ENCODE peak calls at places on chromosomes 7 and 10, in four cellular contexts. One of them, this sample, is unnamed.

GRCh38 chr10:106134326-106135000 is 1030.0 kb downstream of the SORCS1 start:
- DNase-seq in fibroblast of pulmonary artery: no peak
- DNase-seq in AG10803: no peak
- DNase-seq in astrocyte of the spinal cord: no peak
- DNase-seq in this sample: peak; percentile 52

GRCh38 chr7:120741371-120742042 is 116.4 kb downstream of the TSPAN12 start:
- DNase-seq in AG10803: no peak
- DNase-seq in astrocyte of the spinal cord: no peak
- DNase-seq in fibroblast of pulmonary artery: no peak
- DNase-seq in this sample: peak; percentile 69

GRCh38 chr7:28408105-28408973 is 4.0 kb upstream of the CREB5 start:
- DNase-seq in astrocyte of the spinal cord: no peak
- DNase-seq in fibroblast of pulmonary artery: no peak
- DNase-seq in AG10803: no peak
- DNase-seq in this sample: peak; percentile 71

GRCh38 chr7:108079291-108080057 is 50.7 kb downstream of the LAMB4 start:
- DNase-seq in astrocyte of the spinal cord: peak; percentile 92
- DNase-seq in AG10803: peak; percentile 93
- DNase-seq in fibroblast of pulmonary artery: peak; percentile 91
- DNase-seq in this sample: peak; percentile 81

GRCh38 chr7:610141-610530 is 90.5 kb upstream of the PDGFA start:
- DNase-seq in fibroblast of pulmonary artery: no peak
- DNase-seq in AG10803: no peak
- DNase-seq in astrocyte of the spinal cord: no peak
- DNase-seq in this sample: no peak

GRCh38 chr10:5625992-5626777 is 40.2 kb downstream of the ASB13 start:
- DNase-seq in astrocyte of the spinal cord: no peak
- DNase-seq in fibroblast of pulmonary artery: no peak
- DNase-seq in AG10803: no peak
- DNase-seq in this sample: no peak

GRCh38 chr7:74203157-74203556 is 6.6 kb upstream of the LAT2 start:
- DNase-seq in astrocyte of the spinal cord: peak; percentile 58
- DNase-seq in AG10803: peak; percentile 72
- DNase-seq in fibroblast of pulmonary artery: peak; percentile 63
- DNase-seq in this sample: peak; percentile 66

GRCh38 chr7:149125189-149125863 is 798 bp downstream of the ZNF425 start:
- DNase-seq in fibroblast of pulmonary artery: peak; percentile 8
- DNase-seq in AG10803: no peak
- DNase-seq in astrocyte of the spinal cord: peak; percentile 17
- DNase-seq in this sample: no peak

GRCh38 chr7:151100921-151101320 is 14.6 kb downstream of the AGAP3 start:
- DNase-seq in astrocyte of the spinal cord: no peak
- DNase-seq in fibroblast of pulmonary artery: no peak
- DNase-seq in AG10803: no peak
- DNase-seq in this sample: no peak

GRCh38 chr7:110994028-110994967 is 96.6 kb upstream of the LRRN3 start:
- DNase-seq in fibroblast of pulmonary artery: peak; percentile 20
- DNase-seq in AG10803: no peak
- DNase-seq in astrocyte of the spinal cord: no peak
- DNase-seq in this sample: no peak

GRCh38 chr7:29809533-29810155 is 3.3 kb downstream of the WIPF3 start:
- DNase-seq in AG10803: no peak
- DNase-seq in fibroblast of pulmonary artery: no peak
- DNase-seq in astrocyte of the spinal cord: no peak
- DNase-seq in this sample: no peak

GRCh38 chr7:87219545-87220025 is at the start of gene TMEM243:
- DNase-seq in AG10803: peak; percentile 68
- DNase-seq in astrocyte of the spinal cord: peak; percentile 67
- DNase-seq in fibroblast of pulmonary artery: peak; percentile 73
- DNase-seq in this sample: peak; percentile 68

GRCh38 chr7:78852951-78853350 is 600.5 kb downstream of the MAGI2 start:
- DNase-seq in fibroblast of pulmonary artery: no peak
- DNase-seq in astrocyte of the spinal cord: peak; percentile 2
- DNase-seq in AG10803: peak; percentile 9
- DNase-seq in this sample: no peak

GRCh38 chr10:42935466-42935865 is 141.4 kb upstream of the RET start:
- DNase-seq in AG10803: no peak
- DNase-seq in astrocyte of the spinal cord: no peak
- DNase-seq in fibroblast of pulmonary artery: no peak
- DNase-seq in this sample: no peak

GRCh38 chr7:133794490-133794889 is 332.6 kb upstream of the LRGUK start:
- DNase-seq in astrocyte of the spinal cord: no peak
- DNase-seq in fibroblast of pulmonary artery: peak; percentile 31
- DNase-seq in AG10803: peak; percentile 73
- DNase-seq in this sample: no peak

GRCh38 chr7:1811850-1812692 is 142.0 kb downstream of the ELFN1 start:
- DNase-seq in fibroblast of pulmonary artery: no peak
- DNase-seq in AG10803: no peak
- DNase-seq in astrocyte of the spinal cord: no peak
- DNase-seq in this sample: peak; percentile 46

GRCh38 chr10:88120599-88121333 is 257.3 kb downstream of the PTEN start:
- DNase-seq in fibroblast of pulmonary artery: no peak
- DNase-seq in astrocyte of the spinal cord: no peak
- DNase-seq in AG10803: no peak
- DNase-seq in this sample: no peak

GRCh38 chr7:128867842-128868623 is 5.4 kb downstream of the ATP6V1F start:
- DNase-seq in AG10803: no peak
- DNase-seq in astrocyte of the spinal cord: no peak
- DNase-seq in fibroblast of pulmonary artery: no peak
- DNase-seq in this sample: peak; percentile 89

GRCh38 chr7:5217396-5217795 is 27.4 kb downstream of the WIPI2 start:
- DNase-seq in astrocyte of the spinal cord: no peak
- DNase-seq in fibroblast of pulmonary artery: no peak
- DNase-seq in AG10803: no peak
- DNase-seq in this sample: no peak

GRCh38 chr7:6505685-6506559 is 45.3 kb downstream of the GRID2IP start:
- DNase-seq in astrocyte of the spinal cord: no peak
- DNase-seq in AG10803: no peak
- DNase-seq in fibroblast of pulmonary artery: no peak
- DNase-seq in this sample: no peak

GRCh38 chr10:55631071-55631654 is 729.9 kb downstream of the ZWINT start:
- DNase-seq in AG10803: peak; percentile 21
- DNase-seq in astrocyte of the spinal cord: peak; percentile 57
- DNase-seq in fibroblast of pulmonary artery: peak; percentile 21
- DNase-seq in this sample: peak; percentile 62

GRCh38 chr10:69419761-69420126 is 3.0 kb upstream of the TACR2 start:
- DNase-seq in fibroblast of pulmonary artery: no peak
- DNase-seq in AG10803: no peak
- DNase-seq in astrocyte of the spinal cord: no peak
- DNase-seq in this sample: no peak

GRCh38 chr10:9222917-9223316 is 1168.4 kb downstream of the GATA3 start:
- DNase-seq in astrocyte of the spinal cord: peak; percentile 36
- DNase-seq in fibroblast of pulmonary artery: peak; percentile 22
- DNase-seq in AG10803: peak; percentile 54
- DNase-seq in this sample: peak; percentile 21

GRCh38 chr7:372546-372938 is 82.6 kb downstream of the FOXL3 start:
- DNase-seq in astrocyte of the spinal cord: no peak
- DNase-seq in fibroblast of pulmonary artery: no peak
- DNase-seq in AG10803: no peak
- DNase-seq in this sample: no peak

GRCh38 chr10:4693967-4694366 is 132.0 kb upstream of the AKR1E2 start:
- DNase-seq in astrocyte of the spinal cord: no peak
- DNase-seq in AG10803: no peak
- DNase-seq in fibroblast of pulmonary artery: no peak
- DNase-seq in this sample: no peak

GRCh38 chr7:151514461-151515396 is 5.0 kb downstream of the RHEB start:
- DNase-seq in fibroblast of pulmonary artery: no peak
- DNase-seq in AG10803: no peak
- DNase-seq in astrocyte of the spinal cord: no peak
- DNase-seq in this sample: peak; percentile 36

GRCh38 chr10:29839826-29840515 is 205.2 kb upstream of the SVIL start:
- DNase-seq in fibroblast of pulmonary artery: no peak
- DNase-seq in AG10803: no peak
- DNase-seq in astrocyte of the spinal cord: no peak
- DNase-seq in this sample: peak; percentile 99

GRCh38 chr7:157408258-157409101 is 71.7 kb downstream of the DNAJB6 start:
- DNase-seq in AG10803: no peak
- DNase-seq in astrocyte of the spinal cord: no peak
- DNase-seq in fibroblast of pulmonary artery: no peak
- DNase-seq in this sample: no peak

GRCh38 chr7:141076377-141076776 is 2.5 kb downstream of the TMEM178B start:
- DNase-seq in AG10803: no peak
- DNase-seq in fibroblast of pulmonary artery: no peak
- DNase-seq in astrocyte of the spinal cord: no peak
- DNase-seq in this sample: no peak

GRCh38 chr10:33675235-33675634 is 340.8 kb upstream of the NRP1 start:
- DNase-seq in fibroblast of pulmonary artery: peak; percentile 63
- DNase-seq in AG10803: no peak
- DNase-seq in astrocyte of the spinal cord: peak; percentile 14
- DNase-seq in this sample: peak; percentile 13
- H3K4me3 ChIP-seq in fibroblast of pulmonary artery: no peak overlapping the region
- H3K4me3 ChIP-seq in AG10803: peak overlapping the region; percentile 35
- H3K4me3 ChIP-seq in astrocyte of the spinal cord: no peak overlapping the region
- H3K4me3 ChIP-seq in this sample: no peak overlapping the region

GRCh38 chr7:37738338-37738737 is 54.8 kb downstream of the GPR141 start:
- DNase-seq in AG10803: no peak
- DNase-seq in fibroblast of pulmonary artery: no peak
- DNase-seq in astrocyte of the spinal cord: no peak
- DNase-seq in this sample: no peak
- TF ChIP-seq CTCF in AG10803: no peak
- TF ChIP-seq CTCF in fibroblast of pulmonary artery: no peak
- TF ChIP-seq CTCF in astrocyte of the spinal cord: no peak
- TF ChIP-seq CTCF in this sample: no peak

DNA sequence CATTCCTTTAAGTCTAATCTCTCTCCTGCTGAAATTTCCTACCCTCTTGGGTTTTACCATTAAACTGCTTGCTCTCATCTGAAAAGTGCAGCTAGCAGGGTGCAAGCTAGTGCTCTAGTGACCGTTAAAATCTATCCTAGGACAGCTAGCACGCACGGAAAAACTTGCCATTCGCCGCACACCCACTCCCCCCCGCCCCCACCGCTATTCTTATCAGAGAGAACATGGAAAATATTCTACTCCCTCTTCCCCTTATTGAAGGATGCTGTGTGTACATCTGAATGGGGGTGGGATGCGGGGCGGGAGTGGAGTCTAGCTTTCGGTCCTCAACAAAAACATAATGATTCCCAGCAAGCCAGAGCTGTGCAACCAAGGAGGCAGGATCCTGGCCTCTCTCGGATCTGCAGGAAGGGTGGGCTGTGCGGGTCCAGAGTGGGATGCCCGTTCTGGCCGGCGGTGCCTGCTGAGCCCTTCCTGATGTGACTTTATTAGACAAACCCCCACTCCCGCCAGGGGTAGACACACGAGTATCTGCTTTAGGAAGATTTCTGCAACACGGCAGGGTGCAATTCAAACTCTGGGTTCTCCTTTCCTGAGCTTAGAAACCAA is 1.1 kb upstream of the ADRA2A start:
- DNase-seq in astrocyte of the spinal cord: no peak
- DNase-seq in AG10803: no peak
- DNase-seq in fibroblast of pulmonary artery: no peak
- DNase-seq in this sample: no peak
- H3K4me3 ChIP-seq in astrocyte of the spinal cord: peak overlapping the region; percentile 40
- H3K4me3 ChIP-seq in AG10803: peak overlapping the region; percentile 66
- H3K4me3 ChIP-seq in fibroblast of pulmonary artery: no peak overlapping the region
- H3K4me3 ChIP-seq in this sample: no peak overlapping the region

GRCh38 chr10:34083567-34083966 is 731.5 kb downstream of the PARD3 start:
- DNase-seq in astrocyte of the spinal cord: no peak
- DNase-seq in AG10803: no peak
- DNase-seq in fibroblast of pulmonary artery: no peak
- DNase-seq in this sample: no peak

GRCh38 chr10:34081347-34081743 is 733.8 kb downstream of the PARD3 start:
- DNase-seq in fibroblast of pulmonary artery: no peak
- DNase-seq in AG10803: no peak
- DNase-seq in astrocyte of the spinal cord: no peak
- DNase-seq in this sample: no peak

GRCh38 chr10:34079702-34080484 is 735.2 kb downstream of the PARD3 start:
- DNase-seq in AG10803: no peak
- DNase-seq in fibroblast of pulmonary artery: no peak
- DNase-seq in astrocyte of the spinal cord: no peak
- DNase-seq in this sample: no peak

GRCh38 chr10:34080485-34081346 is 734.4 kb downstream of the PARD3 start:
- DNase-seq in AG10803: no peak
- DNase-seq in fibroblast of pulmonary artery: peak; percentile 35
- DNase-seq in astrocyte of the spinal cord: no peak
- DNase-seq in this sample: no peak

DNA sequence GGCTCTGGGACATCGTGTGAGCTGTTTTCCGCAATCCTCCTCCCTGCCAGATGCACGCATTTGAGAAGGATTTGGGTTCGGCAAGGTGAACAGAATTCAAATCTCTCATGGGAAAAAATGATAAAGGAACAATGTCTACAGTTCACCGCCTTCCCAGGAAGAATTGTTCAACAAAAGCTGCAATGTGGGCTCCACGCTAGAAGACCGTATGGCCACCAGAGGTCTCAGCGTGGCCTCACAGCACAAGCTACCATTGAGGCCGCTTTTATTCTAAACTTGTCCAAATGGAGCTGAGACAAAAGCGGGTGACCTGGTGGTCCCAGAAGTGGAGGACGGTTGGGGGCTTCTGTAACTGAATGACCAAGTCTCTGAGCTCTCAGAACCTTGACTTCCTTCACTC is 733.1 kb downstream of the PARD3 start:
- DNase-seq in AG10803: no peak
- DNase-seq in fibroblast of pulmonary artery: no peak
- DNase-seq in astrocyte of the spinal cord: no peak
- DNase-seq in this sample: no peak
- TF ChIP-seq CTCF in AG10803: no peak
- TF ChIP-seq CTCF in fibroblast of pulmonary artery: no peak
- TF ChIP-seq CTCF in astrocyte of the spinal cord: no peak
- TF ChIP-seq CTCF in this sample: no peak

GRCh38 chr10:61937631-61938284 is 36.3 kb downstream of the ARID5B start:
- DNase-seq in astrocyte of the spinal cord: peak; percentile 46
- DNase-seq in fibroblast of pulmonary artery: peak; percentile 71
- DNase-seq in AG10803: peak; percentile 58
- DNase-seq in this sample: peak; percentile 79

GRCh38 chr10:61942997-61943457 is 41.5 kb downstream of the ARID5B start:
- DNase-seq in fibroblast of pulmonary artery: peak; percentile 83
- DNase-seq in AG10803: peak; percentile 73
- DNase-seq in astrocyte of the spinal cord: peak; percentile 55
- DNase-seq in this sample: peak; percentile 43

GRCh38 chr10:61936770-61937169 is 35.3 kb downstream of the ARID5B start:
- DNase-seq in fibroblast of pulmonary artery: no peak
- DNase-seq in astrocyte of the spinal cord: no peak
- DNase-seq in AG10803: no peak
- DNase-seq in this sample: no peak

GRCh38 chr10:61941202-61941651 is 39.7 kb downstream of the ARID5B start:
- DNase-seq in fibroblast of pulmonary artery: no peak
- DNase-seq in astrocyte of the spinal cord: no peak
- DNase-seq in AG10803: no peak
- DNase-seq in this sample: no peak

GRCh38 chr10:61939575-61940301 is 38.2 kb downstream of the ARID5B start:
- DNase-seq in astrocyte of the spinal cord: peak; percentile 80
- DNase-seq in AG10803: peak; percentile 78
- DNase-seq in fibroblast of pulmonary artery: peak; percentile 76
- DNase-seq in this sample: peak; percentile 76
- H3K4me3 ChIP-seq in astrocyte of the spinal cord: no peak overlapping the region
- H3K4me3 ChIP-seq in AG10803: no peak overlapping the region
- H3K4me3 ChIP-seq in fibroblast of pulmonary artery: no peak overlapping the region
- H3K4me3 ChIP-seq in this sample: no peak overlapping the region

This sample was measured in epithelial cell of esophagus.